ENCODE peak calls at places on chromosomes 4 and X, in nine cellular contexts. One of them, this sample, is unnamed.

GRCh38 chrX:118254611-118255010 is 91.3 kb upstream of the WDR44 start:
- DNase-seq in activated T-cell treated with anti-CD3 and anti-CD28 coated beads for 48 hours: peak
- DNase-seq in tibial artery: no peak
- DNase-seq in AG20443: peak
- DNase-seq in germinal center: peak
- DNase-seq in right lobe of liver: no peak
- DNase-seq in NCI-H748 treated with DMSO at 0.1 percent for 48 hours: peak
- DNase-seq in NCI-H460: peak
- DNase-seq in fibroblast of the conjunctiva: peak
- DNase-seq in this sample: peak

GRCh38 chrX:49001521-49002090 is 458 bp downstream of the GRIPAP1 start:
- DNase-seq in activated T-cell treated with anti-CD3 and anti-CD28 coated beads for 48 hours: peak
- DNase-seq in tibial artery: no peak
- DNase-seq in AG20443: peak
- DNase-seq in germinal center: peak
- DNase-seq in right lobe of liver: no peak
- DNase-seq in NCI-H748 treated with DMSO at 0.1 percent for 48 hours: no peak
- DNase-seq in NCI-H460: no peak
- DNase-seq in fibroblast of the conjunctiva: peak
- DNase-seq in this sample: peak

GRCh38 chr4:24824720-24825119 is 29.3 kb downstream of the SOD3 start:
- DNase-seq in activated T-cell treated with anti-CD3 and anti-CD28 coated beads for 48 hours: no peak
- DNase-seq in tibial artery: no peak
- DNase-seq in AG20443: no peak
- DNase-seq in germinal center: no peak
- DNase-seq in right lobe of liver: no peak
- DNase-seq in NCI-H748 treated with DMSO at 0.1 percent for 48 hours: no peak
- DNase-seq in NCI-H460: no peak
- DNase-seq in fibroblast of the conjunctiva: no peak
- DNase-seq in this sample: no peak

GRCh38 chrX:12159799-12160198 is 21.5 kb downstream of the FRMPD4 start:
- DNase-seq in activated T-cell treated with anti-CD3 and anti-CD28 coated beads for 48 hours: no peak
- DNase-seq in tibial artery: no peak
- DNase-seq in AG20443: no peak
- DNase-seq in germinal center: no peak
- DNase-seq in right lobe of liver: no peak
- DNase-seq in NCI-H748 treated with DMSO at 0.1 percent for 48 hours: no peak
- DNase-seq in NCI-H460: no peak
- DNase-seq in fibroblast of the conjunctiva: no peak
- DNase-seq in this sample: peak

GRCh38 chr4:38310446-38311043 is 350.3 kb downstream of the PTTG2 start:
- DNase-seq in activated T-cell treated with anti-CD3 and anti-CD28 coated beads for 48 hours: peak
- DNase-seq in tibial artery: no peak
- DNase-seq in AG20443: no peak
- DNase-seq in germinal center: peak
- DNase-seq in right lobe of liver: no peak
- DNase-seq in NCI-H748 treated with DMSO at 0.1 percent for 48 hours: no peak
- DNase-seq in NCI-H460: no peak
- DNase-seq in fibroblast of the conjunctiva: no peak
- DNase-seq in this sample: no peak

GRCh38 chrX:10519761-10520160 is 100.6 kb downstream of the MID1 start:
- DNase-seq in activated T-cell treated with anti-CD3 and anti-CD28 coated beads for 48 hours: no peak
- DNase-seq in tibial artery: no peak
- DNase-seq in AG20443: peak
- DNase-seq in germinal center: no peak
- DNase-seq in right lobe of liver: no peak
- DNase-seq in NCI-H748 treated with DMSO at 0.1 percent for 48 hours: no peak
- DNase-seq in NCI-H460: no peak
- DNase-seq in fibroblast of the conjunctiva: no peak
- DNase-seq in this sample: no peak

GRCh38 chrX:10611441-10612090 is 8.8 kb downstream of the MID1 start:
- DNase-seq in activated T-cell treated with anti-CD3 and anti-CD28 coated beads for 48 hours: no peak
- DNase-seq in tibial artery: no peak
- DNase-seq in AG20443: no peak
- DNase-seq in germinal center: no peak
- DNase-seq in right lobe of liver: no peak
- DNase-seq in NCI-H748 treated with DMSO at 0.1 percent for 48 hours: no peak
- DNase-seq in NCI-H460: no peak
- DNase-seq in fibroblast of the conjunctiva: no peak
- DNase-seq in this sample: no peak

GRCh38 chr4:38673109-38673978 is 9.3 kb downstream of the KLF3 start:
- DNase-seq in activated T-cell treated with anti-CD3 and anti-CD28 coated beads for 48 hours: no peak
- DNase-seq in tibial artery: peak
- DNase-seq in AG20443: peak
- DNase-seq in germinal center: no peak
- DNase-seq in right lobe of liver: peak
- DNase-seq in NCI-H748 treated with DMSO at 0.1 percent for 48 hours: peak
- DNase-seq in NCI-H460: peak
- DNase-seq in fibroblast of the conjunctiva: peak
- DNase-seq in this sample: no peak

GRCh38 chrX:150405576-150405975 is 42.5 kb downstream of the MAMLD1 start:
- DNase-seq in activated T-cell treated with anti-CD3 and anti-CD28 coated beads for 48 hours: no peak
- DNase-seq in tibial artery: no peak
- DNase-seq in AG20443: no peak
- DNase-seq in germinal center: no peak
- DNase-seq in right lobe of liver: no peak
- DNase-seq in NCI-H748 treated with DMSO at 0.1 percent for 48 hours: no peak
- DNase-seq in NCI-H460: no peak
- DNase-seq in fibroblast of the conjunctiva: no peak
- DNase-seq in this sample: peak

GRCh38 chr4:110815950-110816349 is 193.1 kb upstream of the PITX2 start:
- DNase-seq in activated T-cell treated with anti-CD3 and anti-CD28 coated beads for 48 hours: no peak
- DNase-seq in tibial artery: no peak
- DNase-seq in AG20443: no peak
- DNase-seq in germinal center: no peak
- DNase-seq in right lobe of liver: no peak
- DNase-seq in NCI-H748 treated with DMSO at 0.1 percent for 48 hours: no peak
- DNase-seq in NCI-H460: no peak
- DNase-seq in fibroblast of the conjunctiva: no peak
- DNase-seq in this sample: no peak

GRCh38 chrX:31110657-31111056 is 38.8 kb upstream of the FTHL17 start:
- DNase-seq in activated T-cell treated with anti-CD3 and anti-CD28 coated beads for 48 hours: no peak
- DNase-seq in tibial artery: no peak
- DNase-seq in AG20443: no peak
- DNase-seq in germinal center: no peak
- DNase-seq in right lobe of liver: no peak
- DNase-seq in NCI-H748 treated with DMSO at 0.1 percent for 48 hours: no peak
- DNase-seq in NCI-H460: no peak
- DNase-seq in fibroblast of the conjunctiva: no peak
- DNase-seq in this sample: no peak

GRCh38 chr4:109389367-109390118 is 44.1 kb upstream of the SEC24B start:
- DNase-seq in activated T-cell treated with anti-CD3 and anti-CD28 coated beads for 48 hours: no peak
- DNase-seq in tibial artery: no peak
- DNase-seq in AG20443: peak
- DNase-seq in germinal center: peak
- DNase-seq in right lobe of liver: no peak
- DNase-seq in NCI-H748 treated with DMSO at 0.1 percent for 48 hours: no peak
- DNase-seq in NCI-H460: peak
- DNase-seq in fibroblast of the conjunctiva: no peak
- DNase-seq in this sample: no peak

GRCh38 chrX:130245441-130245840 is 23.3 kb downstream of the ZNF280C start:
- DNase-seq in activated T-cell treated with anti-CD3 and anti-CD28 coated beads for 48 hours: no peak
- DNase-seq in tibial artery: no peak
- DNase-seq in AG20443: peak
- DNase-seq in germinal center: no peak
- DNase-seq in right lobe of liver: no peak
- DNase-seq in NCI-H748 treated with DMSO at 0.1 percent for 48 hours: no peak
- DNase-seq in NCI-H460: no peak
- DNase-seq in fibroblast of the conjunctiva: peak
- DNase-seq in this sample: no peak

GRCh38 chrX:46838482-46838857 is 1.6 kb downstream of the RP2 start:
- DNase-seq in activated T-cell treated with anti-CD3 and anti-CD28 coated beads for 48 hours: no peak
- DNase-seq in tibial artery: no peak
- DNase-seq in AG20443: no peak
- DNase-seq in germinal center: no peak
- DNase-seq in right lobe of liver: no peak
- DNase-seq in NCI-H748 treated with DMSO at 0.1 percent for 48 hours: no peak
- DNase-seq in NCI-H460: no peak
- DNase-seq in fibroblast of the conjunctiva: no peak
- DNase-seq in this sample: no peak

GRCh38 chrX:997631-998137 is 214.8 kb downstream of the CRLF2 start:
- DNase-seq in activated T-cell treated with anti-CD3 and anti-CD28 coated beads for 48 hours: no peak
- DNase-seq in tibial artery: peak
- DNase-seq in AG20443: no peak
- DNase-seq in germinal center: no peak
- DNase-seq in right lobe of liver: no peak
- DNase-seq in NCI-H748 treated with DMSO at 0.1 percent for 48 hours: no peak
- DNase-seq in NCI-H460: no peak
- DNase-seq in fibroblast of the conjunctiva: no peak
- DNase-seq in this sample: no peak

GRCh38 chr4:138255917-138256597 is 13.9 kb upstream of the SLC7A11 start:
- DNase-seq in activated T-cell treated with anti-CD3 and anti-CD28 coated beads for 48 hours: no peak
- DNase-seq in tibial artery: no peak
- DNase-seq in AG20443: no peak
- DNase-seq in germinal center: no peak
- DNase-seq in right lobe of liver: no peak
- DNase-seq in NCI-H748 treated with DMSO at 0.1 percent for 48 hours: no peak
- DNase-seq in NCI-H460: peak
- DNase-seq in fibroblast of the conjunctiva: no peak
- DNase-seq in this sample: no peak

GRCh38 chr4:15194520-15194919 is 192.2 kb downstream of the CPEB2 start:
- DNase-seq in activated T-cell treated with anti-CD3 and anti-CD28 coated beads for 48 hours: no peak
- DNase-seq in tibial artery: no peak
- DNase-seq in AG20443: no peak
- DNase-seq in germinal center: no peak
- DNase-seq in right lobe of liver: no peak
- DNase-seq in NCI-H748 treated with DMSO at 0.1 percent for 48 hours: no peak
- DNase-seq in NCI-H460: no peak
- DNase-seq in fibroblast of the conjunctiva: no peak
- DNase-seq in this sample: no peak

GRCh38 chrX:41273638-41274037 is 60.3 kb upstream of the DDX3X start:
- DNase-seq in activated T-cell treated with anti-CD3 and anti-CD28 coated beads for 48 hours: no peak
- DNase-seq in tibial artery: no peak
- DNase-seq in AG20443: peak
- DNase-seq in germinal center: no peak
- DNase-seq in right lobe of liver: no peak
- DNase-seq in NCI-H748 treated with DMSO at 0.1 percent for 48 hours: no peak
- DNase-seq in NCI-H460: no peak
- DNase-seq in fibroblast of the conjunctiva: no peak
- DNase-seq in this sample: no peak

GRCh38 chrX:132025085-132025484 is 2.0 kb downstream of the STK26 start:
- DNase-seq in activated T-cell treated with anti-CD3 and anti-CD28 coated beads for 48 hours: no peak
- DNase-seq in tibial artery: no peak
- DNase-seq in AG20443: no peak
- DNase-seq in germinal center: no peak
- DNase-seq in right lobe of liver: no peak
- DNase-seq in NCI-H748 treated with DMSO at 0.1 percent for 48 hours: no peak
- DNase-seq in NCI-H460: no peak
- DNase-seq in fibroblast of the conjunctiva: no peak
- DNase-seq in this sample: no peak

GRCh38 chrX:115268421-115268820 is 21.1 kb upstream of the LUZP4 start:
- DNase-seq in activated T-cell treated with anti-CD3 and anti-CD28 coated beads for 48 hours: no peak
- DNase-seq in tibial artery: no peak
- DNase-seq in AG20443: no peak
- DNase-seq in germinal center: no peak
- DNase-seq in right lobe of liver: no peak
- DNase-seq in NCI-H748 treated with DMSO at 0.1 percent for 48 hours: no peak
- DNase-seq in NCI-H460: no peak
- DNase-seq in fibroblast of the conjunctiva: no peak
- DNase-seq in this sample: peak

GRCh38 chr4:2256156-2256731 is 5.7 kb downstream of the MXD4 start:
- DNase-seq in activated T-cell treated with anti-CD3 and anti-CD28 coated beads for 48 hours: no peak
- DNase-seq in tibial artery: peak
- DNase-seq in AG20443: no peak
- DNase-seq in germinal center: no peak
- DNase-seq in right lobe of liver: peak
- DNase-seq in NCI-H748 treated with DMSO at 0.1 percent for 48 hours: no peak
- DNase-seq in NCI-H460: no peak
- DNase-seq in fibroblast of the conjunctiva: no peak
- DNase-seq in this sample: no peak

GRCh38 chr4:21454196-21454595 is 494.4 kb downstream of the KCNIP4 start:
- DNase-seq in activated T-cell treated with anti-CD3 and anti-CD28 coated beads for 48 hours: no peak
- DNase-seq in tibial artery: no peak
- DNase-seq in AG20443: no peak
- DNase-seq in germinal center: no peak
- DNase-seq in right lobe of liver: no peak
- DNase-seq in NCI-H748 treated with DMSO at 0.1 percent for 48 hours: no peak
- DNase-seq in NCI-H460: no peak
- DNase-seq in fibroblast of the conjunctiva: no peak
- DNase-seq in this sample: no peak

GRCh38 chr4:139300431-139301142 is 718 bp upstream of the NAA15 start:
- DNase-seq in activated T-cell treated with anti-CD3 and anti-CD28 coated beads for 48 hours: no peak
- DNase-seq in tibial artery: no peak
- DNase-seq in AG20443: peak
- DNase-seq in germinal center: no peak
- DNase-seq in right lobe of liver: no peak
- DNase-seq in NCI-H748 treated with DMSO at 0.1 percent for 48 hours: peak
- DNase-seq in NCI-H460: peak
- DNase-seq in fibroblast of the conjunctiva: peak
- DNase-seq in this sample: peak

GRCh38 chrX:11585174-11585573 is 80.5 kb downstream of the ARHGAP6 start:
- DNase-seq in activated T-cell treated with anti-CD3 and anti-CD28 coated beads for 48 hours: no peak
- DNase-seq in tibial artery: no peak
- DNase-seq in AG20443: no peak
- DNase-seq in germinal center: no peak
- DNase-seq in right lobe of liver: no peak
- DNase-seq in NCI-H748 treated with DMSO at 0.1 percent for 48 hours: no peak
- DNase-seq in NCI-H460: no peak
- DNase-seq in fibroblast of the conjunctiva: no peak
- DNase-seq in this sample: no peak

GRCh38 chrX:101925733-101926132 is 6.1 kb downstream of the ZMAT1 start:
- DNase-seq in activated T-cell treated with anti-CD3 and anti-CD28 coated beads for 48 hours: no peak
- DNase-seq in tibial artery: no peak
- DNase-seq in AG20443: no peak
- DNase-seq in germinal center: no peak
- DNase-seq in right lobe of liver: no peak
- DNase-seq in NCI-H748 treated with DMSO at 0.1 percent for 48 hours: no peak
- DNase-seq in NCI-H460: no peak
- DNase-seq in fibroblast of the conjunctiva: no peak
- DNase-seq in this sample: no peak